ENCODE peak calls at places on chromosomes 13 and 19, in seven cellular contexts. One of them, this sample, is unnamed.

GRCh38 chr13:30256713-30257432 is 50.5 kb downstream of the KATNAL1 start:
- DNase-seq in suprapubic skin: no peak
- DNase-seq in spleen: no peak
- DNase-seq in heart right ventricle: no peak
- DNase-seq in psoas muscle: no peak
- DNase-seq in thoracic aorta: no peak
- DNase-seq in stomach: no peak
- DNase-seq in this sample: no peak

GRCh38 chr13:62209539-62209938 is 793.9 kb upstream of the PCDH20 start:
- DNase-seq in suprapubic skin: no peak
- DNase-seq in spleen: no peak
- DNase-seq in heart right ventricle: no peak
- DNase-seq in psoas muscle: no peak
- DNase-seq in thoracic aorta: no peak
- DNase-seq in stomach: no peak
- DNase-seq in this sample: no peak

GRCh38 chr13:99629641-99630040 is 128.4 kb downstream of the TM9SF2 start:
- DNase-seq in suprapubic skin: no peak
- DNase-seq in spleen: no peak
- DNase-seq in heart right ventricle: no peak
- DNase-seq in psoas muscle: no peak
- DNase-seq in thoracic aorta: no peak
- DNase-seq in stomach: no peak
- DNase-seq in this sample: no peak

GRCh38 chr19:1093811-1094553 is 1.2 kb downstream of the POLR2E start:
- DNase-seq in suprapubic skin: no peak
- DNase-seq in spleen: no peak
- DNase-seq in heart right ventricle: no peak
- DNase-seq in psoas muscle: no peak
- DNase-seq in thoracic aorta: no peak
- DNase-seq in stomach: no peak
- DNase-seq in this sample: no peak

GRCh38 chr13:29550589-29550988 is 44.9 kb downstream of the SLC7A1 start:
- DNase-seq in suprapubic skin: no peak
- DNase-seq in spleen: no peak
- DNase-seq in heart right ventricle: no peak
- DNase-seq in psoas muscle: no peak
- DNase-seq in thoracic aorta: no peak
- DNase-seq in stomach: no peak
- DNase-seq in this sample: no peak

GRCh38 chr13:112720814-112721197 is 31.0 kb downstream of the ATP11A start:
- DNase-seq in suprapubic skin: no peak
- DNase-seq in spleen: peak; percentile 27
- DNase-seq in heart right ventricle: no peak
- DNase-seq in psoas muscle: no peak
- DNase-seq in thoracic aorta: no peak
- DNase-seq in stomach: no peak
- DNase-seq in this sample: no peak

GRCh38 chr19:49514151-49514550 is 1.7 kb downstream of the FCGRT start:
- DNase-seq in suprapubic skin: no peak
- DNase-seq in spleen: no peak
- DNase-seq in heart right ventricle: no peak
- DNase-seq in psoas muscle: no peak
- DNase-seq in thoracic aorta: no peak
- DNase-seq in stomach: peak; percentile 46
- DNase-seq in this sample: no peak

GRCh38 chr19:8638078-8638619 is 7.7 kb downstream of the NFILZ start:
- DNase-seq in suprapubic skin: no peak
- DNase-seq in spleen: peak; percentile 76
- DNase-seq in heart right ventricle: no peak
- DNase-seq in psoas muscle: no peak
- DNase-seq in thoracic aorta: no peak
- DNase-seq in stomach: peak; percentile 33
- DNase-seq in this sample: no peak

GRCh38 chr13:27765650-27766049 is 26.6 kb upstream of the GSX1 start:
- DNase-seq in suprapubic skin: no peak
- DNase-seq in spleen: no peak
- DNase-seq in heart right ventricle: no peak
- DNase-seq in psoas muscle: no peak
- DNase-seq in thoracic aorta: no peak
- DNase-seq in stomach: no peak
- DNase-seq in this sample: no peak

GRCh38 chr13:105414639-105415038 is 1120.8 kb downstream of the EFNB2 start:
- DNase-seq in suprapubic skin: no peak
- DNase-seq in spleen: no peak
- DNase-seq in heart right ventricle: no peak
- DNase-seq in psoas muscle: no peak
- DNase-seq in thoracic aorta: no peak
- DNase-seq in stomach: no peak
- DNase-seq in this sample: no peak

GRCh38 chr19:29628661-29629385 is 22.7 kb downstream of the POP4 start:
- DNase-seq in suprapubic skin: no peak
- DNase-seq in spleen: peak; percentile 41
- DNase-seq in heart right ventricle: no peak
- DNase-seq in psoas muscle: no peak
- DNase-seq in thoracic aorta: no peak
- DNase-seq in stomach: no peak
- DNase-seq in this sample: no peak

GRCh38 chr19:2033115-2033824 is 17.8 kb upstream of the BTBD2 start:
- DNase-seq in suprapubic skin: no peak
- DNase-seq in spleen: peak; percentile 69
- DNase-seq in heart right ventricle: no peak
- DNase-seq in psoas muscle: no peak
- DNase-seq in thoracic aorta: no peak
- DNase-seq in stomach: no peak
- DNase-seq in this sample: no peak

GRCh38 chr19:10206226-10206873 is 11.6 kb upstream of the DNMT1 start:
- DNase-seq in suprapubic skin: no peak
- DNase-seq in spleen: no peak
- DNase-seq in heart right ventricle: no peak
- DNase-seq in psoas muscle: no peak
- DNase-seq in thoracic aorta: no peak
- DNase-seq in stomach: no peak
- DNase-seq in this sample: no peak

GRCh38 chr13:112764028-112764427 is 74.2 kb downstream of the ATP11A start:
- DNase-seq in suprapubic skin: no peak
- DNase-seq in spleen: no peak
- DNase-seq in heart right ventricle: no peak
- DNase-seq in psoas muscle: no peak
- DNase-seq in thoracic aorta: no peak
- DNase-seq in stomach: no peak
- DNase-seq in this sample: no peak

GRCh38 chr13:68813397-68813796 is 1294.2 kb upstream of the ATXN8OS start:
- DNase-seq in suprapubic skin: no peak
- DNase-seq in spleen: no peak
- DNase-seq in heart right ventricle: no peak
- DNase-seq in psoas muscle: no peak
- DNase-seq in thoracic aorta: no peak
- DNase-seq in stomach: no peak
- DNase-seq in this sample: no peak

GRCh38 chr19:54136086-54136863 is 1.3 kb upstream of the CNOT3 start:
- DNase-seq in suprapubic skin: no peak
- DNase-seq in spleen: no peak
- DNase-seq in heart right ventricle: no peak
- DNase-seq in psoas muscle: no peak
- DNase-seq in thoracic aorta: no peak
- DNase-seq in stomach: no peak
- DNase-seq in this sample: no peak

GRCh38 chr19:28960586-28960985 is 252.4 kb downstream of the UQCRFS1 start:
- DNase-seq in suprapubic skin: no peak
- DNase-seq in spleen: no peak
- DNase-seq in heart right ventricle: no peak
- DNase-seq in psoas muscle: no peak
- DNase-seq in thoracic aorta: no peak
- DNase-seq in stomach: no peak
- DNase-seq in this sample: no peak

GRCh38 chr19:5718579-5719273 is 1.2 kb downstream of the LONP1 start:
- DNase-seq in suprapubic skin: no peak
- DNase-seq in spleen: no peak
- DNase-seq in heart right ventricle: no peak
- DNase-seq in psoas muscle: no peak
- DNase-seq in thoracic aorta: no peak
- DNase-seq in stomach: no peak
- DNase-seq in this sample: no peak

GRCh38 chr13:62305758-62306157 is 890.1 kb upstream of the PCDH20 start:
- DNase-seq in suprapubic skin: no peak
- DNase-seq in spleen: no peak
- DNase-seq in heart right ventricle: no peak
- DNase-seq in psoas muscle: no peak
- DNase-seq in thoracic aorta: no peak
- DNase-seq in stomach: no peak
- DNase-seq in this sample: no peak

GRCh38 chr13:50425772-50426171 is 410.5 kb downstream of the KCNRG start:
- DNase-seq in suprapubic skin: no peak
- DNase-seq in spleen: no peak
- DNase-seq in heart right ventricle: no peak
- DNase-seq in psoas muscle: no peak
- DNase-seq in thoracic aorta: no peak
- DNase-seq in stomach: no peak
- DNase-seq in this sample: no peak

GRCh38 chr13:97018029-97018819 is 23.9 kb upstream of the OXGR1 start:
- DNase-seq in suprapubic skin: no peak
- DNase-seq in spleen: no peak
- DNase-seq in heart right ventricle: peak; percentile 37
- DNase-seq in psoas muscle: no peak
- DNase-seq in thoracic aorta: no peak
- DNase-seq in stomach: no peak
- DNase-seq in this sample: peak; percentile 67

DNA sequence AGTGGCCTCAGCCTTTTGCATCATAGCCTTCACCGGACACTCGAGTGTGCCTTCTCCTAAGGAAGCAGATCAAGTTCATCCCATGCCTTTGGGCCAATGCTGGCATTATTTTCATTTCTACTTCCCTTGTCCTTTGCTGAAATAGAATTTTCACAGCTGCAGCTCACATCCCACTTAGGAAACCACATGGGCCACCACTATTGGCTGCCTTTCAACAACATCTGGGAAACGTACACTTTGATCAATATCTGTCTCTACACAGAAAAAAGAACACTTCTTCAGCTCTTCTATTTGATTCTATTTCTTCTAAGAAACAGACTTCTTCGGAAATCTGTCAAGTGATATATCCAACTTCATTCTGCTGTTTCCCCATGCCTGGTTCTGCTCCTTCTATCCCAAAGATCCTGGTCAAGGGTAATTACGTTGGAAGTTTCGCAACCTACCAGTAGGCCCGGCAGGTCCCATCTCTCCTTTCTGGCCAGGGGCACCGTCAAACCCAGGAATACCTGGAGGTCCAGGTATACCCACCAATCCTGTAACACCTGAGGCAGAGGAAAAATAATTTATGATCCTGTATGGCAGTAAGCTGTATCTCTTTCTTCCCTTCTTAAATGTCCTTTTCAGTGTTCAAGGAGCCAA is 143.8 kb downstream of the COL4A1 start:
- DNase-seq in suprapubic skin: no peak
- DNase-seq in spleen: no peak
- DNase-seq in heart right ventricle: no peak
- DNase-seq in psoas muscle: no peak
- DNase-seq in thoracic aorta: no peak
- DNase-seq in stomach: no peak
- DNase-seq in this sample: peak; percentile 60
- TF ChIP-seq CTCF in suprapubic skin: no peak
- TF ChIP-seq CTCF in spleen: no peak
- TF ChIP-seq CTCF in heart right ventricle: no peak
- TF ChIP-seq CTCF in psoas muscle: no peak
- TF ChIP-seq CTCF in thoracic aorta: no peak
- TF ChIP-seq CTCF in stomach: no peak
- TF ChIP-seq CTCF in this sample: no peak

GRCh38 chr19:57473646-57474045 is 3.7 kb downstream of the ZNF772 start:
- DNase-seq in suprapubic skin: no peak
- DNase-seq in spleen: no peak
- DNase-seq in heart right ventricle: no peak
- DNase-seq in psoas muscle: no peak
- DNase-seq in thoracic aorta: no peak
- DNase-seq in stomach: no peak
- DNase-seq in this sample: no peak

DNA sequence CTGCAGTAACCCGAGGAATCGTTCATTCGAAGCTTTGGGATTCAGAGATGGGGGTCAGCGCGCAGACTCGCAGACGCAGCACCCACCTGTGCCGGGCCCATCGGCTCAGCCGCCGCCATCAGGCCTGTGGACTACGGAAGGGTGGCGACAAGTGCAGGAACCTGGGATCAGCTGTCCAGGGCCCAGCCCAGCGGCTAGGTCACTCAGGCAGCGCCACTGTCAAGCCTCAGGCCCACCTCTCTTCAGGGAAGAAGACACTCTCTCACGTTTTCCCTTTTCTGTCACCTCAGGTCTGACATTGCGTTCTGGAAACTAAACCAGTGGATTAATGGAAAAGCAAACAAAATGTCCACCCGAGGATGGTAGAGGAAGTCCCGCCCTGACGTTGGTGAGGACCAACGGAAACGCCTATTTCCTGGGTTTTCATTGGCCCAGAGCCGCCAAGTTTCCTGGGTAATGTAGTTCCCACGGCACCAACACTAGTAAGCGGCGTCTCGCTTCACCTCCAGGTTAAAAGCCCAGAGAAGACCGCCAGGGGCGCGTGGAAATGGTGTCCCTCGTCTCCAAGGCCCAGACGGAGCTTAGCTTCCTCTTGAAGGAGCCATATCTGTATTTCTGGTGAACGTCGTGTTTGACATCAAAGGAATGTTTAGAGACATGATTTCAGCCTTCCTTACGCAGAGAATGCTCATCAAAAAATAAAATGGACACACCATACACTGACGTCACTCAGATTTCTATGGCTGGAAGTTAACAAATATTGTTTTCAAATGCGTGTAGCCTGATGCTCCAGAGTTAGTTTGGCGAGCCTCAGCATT is at the start of gene ZNF772:
- DNase-seq in suprapubic skin: peak; percentile 90
- DNase-seq in spleen: peak; percentile 92
- DNase-seq in heart right ventricle: peak; percentile 97
- DNase-seq in psoas muscle: peak; percentile 89
- DNase-seq in thoracic aorta: peak; percentile 59
- DNase-seq in stomach: peak; percentile 91
- DNase-seq in this sample: peak; percentile 92
- H3K9me3 ChIP-seq in suprapubic skin: peaks cover 35% of the 10 kb centered on the region
- H3K9me3 ChIP-seq in spleen: peaks cover 71% of the 10 kb centered on the region
- H3K9me3 ChIP-seq in heart right ventricle: peaks cover 86% of the 10 kb centered on the region
- H3K9me3 ChIP-seq in psoas muscle: peaks cover 69% of the 10 kb centered on the region
- H3K9me3 ChIP-seq in thoracic aorta: peaks cover 48% of the 10 kb centered on the region
- H3K9me3 ChIP-seq in stomach: peaks cover 47% of the 10 kb centered on the region
- H3K9me3 ChIP-seq in this sample: peaks cover 42% of the 10 kb centered on the region

GRCh38 chr13:26759907-26760834 is at the start of gene GPR12:
- DNase-seq in suprapubic skin: no peak
- DNase-seq in spleen: no peak
- DNase-seq in heart right ventricle: no peak
- DNase-seq in psoas muscle: no peak
- DNase-seq in thoracic aorta: no peak
- DNase-seq in stomach: no peak
- DNase-seq in this sample: no peak
- H3K4me3 ChIP-seq in suprapubic skin: peak within 1 kb of the TSS; percentile 40
- H3K4me3 ChIP-seq in spleen: peak within 1 kb of the TSS; percentile 33
- H3K4me3 ChIP-seq in heart right ventricle: peak within 1 kb of the TSS; percentile 40
- H3K4me3 ChIP-seq in psoas muscle: peak within 1 kb of the TSS; percentile 57
- H3K4me3 ChIP-seq in thoracic aorta: peak within 1 kb of the TSS; percentile 58
- H3K4me3 ChIP-seq in stomach: peak within 1 kb of the TSS; percentile 45
- H3K4me3 ChIP-seq in this sample: peak within 1 kb of the TSS; percentile 55

DNA sequence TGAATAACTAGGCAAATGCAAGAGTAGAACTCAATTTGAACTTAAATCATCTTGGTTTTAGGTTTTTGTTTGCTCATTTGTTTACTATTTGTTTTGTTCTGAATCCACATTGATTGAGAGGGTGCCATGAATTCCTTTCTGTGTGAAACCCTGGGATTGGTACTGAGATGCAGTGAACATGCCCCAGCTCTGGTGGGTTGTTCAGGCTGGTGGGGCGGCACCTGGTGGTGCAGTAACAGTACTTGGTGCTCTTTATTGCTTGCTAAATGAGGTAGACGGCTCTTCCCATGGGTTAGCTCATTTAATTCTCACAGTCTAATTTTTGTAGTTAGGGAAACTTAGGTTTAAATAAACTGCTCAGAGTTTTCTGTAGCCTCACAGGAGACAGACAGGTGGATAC is 48.4 kb downstream of the WASF3 start:
- DNase-seq in suprapubic skin: no peak
- DNase-seq in spleen: no peak
- DNase-seq in heart right ventricle: no peak
- DNase-seq in psoas muscle: no peak
- DNase-seq in thoracic aorta: no peak
- DNase-seq in stomach: no peak
- DNase-seq in this sample: no peak
- TF ChIP-seq CTCF in suprapubic skin: no peak
- TF ChIP-seq CTCF in spleen: no peak
- TF ChIP-seq CTCF in heart right ventricle: no peak
- TF ChIP-seq CTCF in psoas muscle: no peak
- TF ChIP-seq CTCF in thoracic aorta: no peak
- TF ChIP-seq CTCF in stomach: no peak
- TF ChIP-seq CTCF in this sample: no peak